ENCODE peak calls at places on chromosomes 11 and 22, in ten cellular contexts. Z is IMR-90, R is cardiac muscle cell, G is neural progenitor cell, E is heart right ventricle, A is tibial artery, P is mesenchymal stem cell, Y is suprapubic skin, D is SJSA1, H is psoas muscle. F is an unnamed sample.

GRCh38 chr11:68542617-68543016 is 82.1 kb downstream of the PPP6R3 start:
- DNase-seq in Z (peak; percentile 93), R (peak; percentile 77), G (no peak), E (no peak), A (no peak), P (peak; percentile 84), Y (no peak), D (peak; percentile 83), H (no peak), F (no peak)

GRCh38 chr11:69131644-69132300 is 24.0 kb upstream of the SMIM38 start:
- DNase-seq in Z (peak; percentile 70), R (peak; percentile 80), G (peak; percentile 91), E (peak; percentile 76), A (peak; percentile 50), P (peak; percentile 68), Y (no peak), D (peak; percentile 92), H (peak; percentile 40), F (no peak)

GRCh38 chr11:35747638-35748037 is 85.1 kb downstream of the TRIM44 start:
- DNase-seq in Z (no peak), R (no peak), G (peak; percentile 43), E (no peak), A (no peak), P (no peak), Y (no peak), D (no peak), H (no peak), F (no peak)

GRCh38 chr11:44744160-44744559 is 17.4 kb downstream of the TSPAN18 start:
- DNase-seq in Z (peak; percentile 44), R (no peak), G (no peak), E (no peak), A (no peak), P (peak; percentile 41), Y (no peak), D (no peak), H (no peak), F (no peak)

GRCh38 chr22:44202261-44202789 is 21.6 kb downstream of the PARVG start:
- DNase-seq in Z (peak; percentile 90), R (peak; percentile 77), G (no peak), E (no peak), A (no peak), P (peak; percentile 2), Y (no peak), D (peak; percentile 71), H (no peak), F (no peak)

GRCh38 chr11:116373545-116373944 is 399.2 kb downstream of the BUD13 start:
- DNase-seq in Z (no peak), R (no peak), G (no peak), E (no peak), A (no peak), P (no peak), Y (no peak), D (no peak), H (no peak), F (no peak)

GRCh38 chr11:1619449-1619848 is 2.5 kb downstream of the KRTAP5-4 start:
- DNase-seq in Z (peak; percentile 15), R (peak; percentile 6), G (no peak), E (no peak), A (no peak), P (peak; percentile 36), Y (no peak), D (no peak), H (no peak), F (no peak)

GRCh38 chr22:31650391-31650790 is 11.6 kb downstream of the PISD start:
- DNase-seq in Z (peak; percentile 89), R (peak; percentile 91), G (no peak), E (no peak), A (no peak), P (peak; percentile 72), Y (no peak), D (peak; percentile 27), H (no peak), F (no peak)

GRCh38 chr11:94511932-94512781 is at the start of gene C11orf97:
- DNase-seq in Z (peak; percentile 30), R (peak; percentile 56), G (peak; percentile 90), E (peak; percentile 45), A (peak; percentile 47), P (peak; percentile 59), Y (no peak), D (peak; percentile 16), H (peak; percentile 45), F (no peak)

GRCh38 chr11:121692236-121692635 is 239.5 kb upstream of the SORL1-AS1 start:
- DNase-seq in Z (peak; percentile 20), R (no peak), G (no peak), E (no peak), A (no peak), P (no peak), Y (no peak), D (no peak), H (no peak), F (no peak)

GRCh38 chr22:44338906-44339305 is 26.2 kb upstream of the SHISAL1 start:
- DNase-seq in Z (no peak), R (no peak), G (no peak), E (no peak), A (no peak), P (no peak), Y (no peak), D (no peak), H (no peak), F (no peak)

GRCh38 chr11:41222236-41222635 is 237.2 kb downstream of the LRRC4C start:
- DNase-seq in Z (no peak), R (no peak), G (no peak), E (no peak), A (no peak), P (no peak), Y (no peak), D (no peak), H (no peak), F (no peak)

GRCh38 chr11:1633864-1634263 is 4.3 kb downstream of the KRTAP5-5 start:
- DNase-seq in Z (no peak), R (no peak), G (no peak), E (no peak), A (no peak), P (no peak), Y (no peak), D (no peak), H (no peak), F (no peak)

GRCh38 chr11:49377978-49378377 is 169.6 kb upstream of the FOLH1 start:
- DNase-seq in Z (no peak), R (no peak), G (peak; percentile 12), E (no peak), A (no peak), P (no peak), Y (no peak), D (no peak), H (no peak), F (no peak)

GRCh38 chr11:61477734-61478148 is 30.8 kb upstream of the LRRC10B start:
- DNase-seq in Z (no peak), R (no peak), G (peak; percentile 79), E (peak; percentile 47), A (peak; percentile 38), P (peak; percentile 35), Y (no peak), D (peak; percentile 55), H (peak; percentile 62), F (no peak)

GRCh38 chr11:66002648-66003225 is 434 bp downstream of the BANF1 start:
- DNase-seq in Z (peak; percentile 48), R (peak; percentile 57), G (no peak), E (peak; percentile 48), A (peak; percentile 48), P (peak; percentile 50), Y (no peak), D (peak; percentile 62), H (peak; percentile 82), F (no peak)

GRCh38 chr11:4699697-4700435 is 2.2 kb upstream of the OR51E2 start:
- DNase-seq in Z (no peak), R (no peak), G (no peak), E (no peak), A (no peak), P (no peak), Y (no peak), D (no peak), H (no peak), F (no peak)

GRCh38 chr22:35195226-35195625 is 62.1 kb upstream of the HMGXB4 start:
- DNase-seq in Z (no peak), R (no peak), G (no peak), E (no peak), A (no peak), P (no peak), Y (no peak), D (no peak), H (no peak), F (no peak)

GRCh38 chr11:127066426-127067090 is 66.0 kb upstream of the KIRREL3 start:
- DNase-seq in Z (no peak), R (no peak), G (no peak), E (no peak), A (no peak), P (no peak), Y (no peak), D (no peak), H (no peak), F (no peak)

GRCh38 chr11:77278595-77279506 is 22.6 kb downstream of the GDPD4 start:
- DNase-seq in Z (peak; percentile 70), R (no peak), G (no peak), E (no peak), A (no peak), P (peak; percentile 24), Y (no peak), D (no peak), H (no peak), F (no peak)

GRCh38 chr11:65446446-65447277 is 24.1 kb downstream of the NEAT1 start:
- DNase-seq in Z (peak; percentile 53), R (peak; percentile 62), G (no peak), E (no peak), A (no peak), P (no peak), Y (peak; percentile 84), D (no peak), H (peak; percentile 76), F (no peak)

GRCh38 chr22:49087163-49087562 is 740.5 kb downstream of the BRD1 start:
- DNase-seq in Z (no peak), R (no peak), G (no peak), E (no peak), A (no peak), P (no peak), Y (no peak), D (no peak), H (no peak), F (no peak)
- H3K27ac ChIP-seq in Z (no peak overlapping the region), R (no peak overlapping the region), G (no peak overlapping the region), E (no peak overlapping the region), A (no peak overlapping the region), P (no peak overlapping the region), Y (no peak overlapping the region), D (no peak overlapping the region), H (no peak overlapping the region), F (no peak overlapping the region)

GRCh38 chr22:38264322-38264843 is 8.4 kb downstream of the TMEM184B start:
- DNase-seq in Z (no peak), R (no peak), G (no peak), E (no peak), A (no peak), P (no peak), Y (no peak), D (no peak), H (no peak), F (no peak)
- H3K4me1 ChIP-seq in Z (peaks cover 24% of the 10 kb centered on the region), R (peaks cover 18% of the 10 kb centered on the region), G (peaks cover 28% of the 10 kb centered on the region), E (peaks cover 77% of the 10 kb centered on the region), A (peaks cover 69% of the 10 kb centered on the region), P (peaks cover 20% of the 10 kb centered on the region), Y (peaks cover 67% of the 10 kb centered on the region), D (peaks cover 19% of the 10 kb centered on the region), H (peaks cover 52% of the 10 kb centered on the region), F (peaks cover 12% of the 10 kb centered on the region)

GRCh38 chr11:133967599-133968238 is 11.0 kb upstream of the IGSF9B start:
- DNase-seq in Z (no peak), R (no peak), G (no peak), E (no peak), A (no peak), P (no peak), Y (no peak), D (no peak), H (no peak), F (no peak)
- H3K27ac ChIP-seq in Z (no peak overlapping the region), R (no peak overlapping the region), G (no peak overlapping the region), E (no peak overlapping the region), A (peak overlapping the region; percentile 70), P (no peak overlapping the region), Y (no peak overlapping the region), D (no peak overlapping the region), H (no peak overlapping the region), F (no peak overlapping the region)

GRCh38 chr22:37186997-37187522 is 987 bp downstream of the C1QTNF6 start:
- DNase-seq in Z (peak; percentile 9), R (no peak), G (no peak), E (no peak), A (no peak), P (peak; percentile 67), Y (no peak), D (peak; percentile 20), H (no peak), F (no peak)
- H3K4me1 ChIP-seq in Z (peaks cover 18% of the 10 kb centered on the region), R (peaks cover 35% of the 10 kb centered on the region), G (peaks cover 27% of the 10 kb centered on the region), E (peaks cover 33% of the 10 kb centered on the region), A (peaks cover 29% of the 10 kb centered on the region), P (peaks cover 18% of the 10 kb centered on the region), Y (peaks cover 43% of the 10 kb centered on the region), D (peaks cover 33% of the 10 kb centered on the region), H (peaks cover 39% of the 10 kb centered on the region), F (peaks cover 31% of the 10 kb centered on the region)